ENCODE peak calls at places on chromosomes 4 and X, in seven cellular contexts. U is fibroblast of lung, R is kidney, J is astrocyte of the spinal cord, E is mesothelial cell of epicardium, C is breast epithelium, F is H9. Y is an unnamed sample.

GRCh38 chr4:120842046-120842445 is 80.5 kb downstream of the PRDM5 start:
- DNase-seq in C (no peak), U (peak; percentile 85), E (no peak), J (peak; percentile 69), R (no peak), F (no peak), Y (peak; percentile 72)

GRCh38 chrX:128051526-128051925 is 677 bp downstream of the ACTRT1 start:
- DNase-seq in E (no peak), U (no peak), F (no peak), J (no peak), C (no peak), R (no peak), Y (no peak)

GRCh38 chr4:17347445-17347844 is 164.4 kb downstream of the QDPR start:
- DNase-seq in J (peak; percentile 10), E (no peak), R (no peak), C (no peak), U (peak; percentile 30), F (peak; percentile 56), Y (peak; percentile 27)

GRCh38 chr4:102438873-102439614 is 62.1 kb upstream of the NFKB1 start:
- DNase-seq in C (no peak), F (no peak), R (no peak), U (peak; percentile 79), E (no peak), J (peak; percentile 82), Y (peak; percentile 94)

GRCh38 chr4:142721187-142721586 is 124.9 kb downstream of the INPP4B start:
- DNase-seq in E (no peak), J (no peak), R (no peak), C (no peak), F (no peak), U (peak; percentile 55), Y (peak; percentile 4)

GRCh38 chrX:6026980-6027379 is 201.7 kb downstream of the NLGN4X start:
- DNase-seq in J (no peak), E (no peak), U (peak; percentile 10), F (no peak), R (no peak), C (no peak), Y (no peak)

GRCh38 chrX:109793191-109793590 is 60.1 kb upstream of the ACSL4 start:
- DNase-seq in R (no peak), J (no peak), U (peak; percentile 6), F (no peak), E (no peak), C (no peak), Y (no peak)

GRCh38 chr4:8393593-8394038 is 46.9 kb downstream of the ACOX3 start:
- DNase-seq in J (peak; percentile 97), F (no peak), E (no peak), R (no peak), C (no peak), U (peak; percentile 99), Y (peak; percentile 99)

GRCh38 chr4:184755278-184755677 is 21.4 kb upstream of the CENPU start:
- DNase-seq in J (peak; percentile 64), C (no peak), F (no peak), E (no peak), R (no peak), U (peak; percentile 67), Y (peak; percentile 85)

GRCh38 chrX:137428251-137428661 is 137.7 kb upstream of the ZIC3 start:
- DNase-seq in F (peak; percentile 49), E (no peak), U (no peak), J (no peak), R (peak; percentile 41), C (no peak), Y (no peak)

GRCh38 chr4:109943745-109944144 is 31.1 kb downstream of the EGF start:
- DNase-seq in C (no peak), U (no peak), F (no peak), R (no peak), E (no peak), J (no peak), Y (no peak)

GRCh38 chr4:37802068-37802666 is 24.3 kb upstream of the PGM2 start:
- DNase-seq in U (peak; percentile 54), F (peak; percentile 80), J (peak; percentile 73), R (no peak), E (no peak), C (peak; percentile 55), Y (peak; percentile 75)

GRCh38 chr4:145216532-145216931 is 36.1 kb upstream of the OTUD4 start:
- DNase-seq in J (peak; percentile 41), U (peak; percentile 28), E (no peak), F (no peak), C (no peak), R (no peak), Y (peak; percentile 18)

GRCh38 chr4:139740121-139740520 is 74.5 kb downstream of the MGST2 start:
- DNase-seq in J (no peak), R (no peak), C (no peak), E (no peak), U (peak; percentile 60), F (no peak), Y (no peak)

GRCh38 chr4:158667651-158668198 is 4.0 kb downstream of the C4orf46 start:
- DNase-seq in J (no peak), F (no peak), U (no peak), E (no peak), C (no peak), R (no peak), Y (no peak)

GRCh38 chr4:1081689-1082040 is 31.7 kb downstream of the RNF212 start:
- DNase-seq in E (no peak), C (peak; percentile 14), R (no peak), J (peak; percentile 40), U (peak; percentile 38), F (peak; percentile 20), Y (no peak)

GRCh38 chr4:3485882-3486555 is 22.9 kb downstream of the DOK7 start:
- DNase-seq in U (no peak), F (no peak), J (no peak), R (no peak), E (no peak), C (no peak), Y (no peak)

GRCh38 chr4:136900706-136901105 is 631.6 kb downstream of the PCDH18 start:
- DNase-seq in F (no peak), U (peak; percentile 84), R (no peak), E (no peak), J (no peak), C (no peak), Y (no peak)

GRCh38 chr4:89056953-89057398 is at the start of gene FAM13A:
- DNase-seq in F (peak; percentile 89), C (peak; percentile 74), E (peak; percentile 41), J (peak; percentile 97), R (peak; percentile 89), U (peak; percentile 99), Y (peak; percentile 83)

GRCh38 chr4:25234390-25235367 is 846 bp downstream of the PI4K2B start:
- DNase-seq in J (peak; percentile 87), C (no peak), E (peak; percentile 47), F (peak; percentile 44), R (peak; percentile 86), U (peak; percentile 78), Y (peak; percentile 88)

DNA sequence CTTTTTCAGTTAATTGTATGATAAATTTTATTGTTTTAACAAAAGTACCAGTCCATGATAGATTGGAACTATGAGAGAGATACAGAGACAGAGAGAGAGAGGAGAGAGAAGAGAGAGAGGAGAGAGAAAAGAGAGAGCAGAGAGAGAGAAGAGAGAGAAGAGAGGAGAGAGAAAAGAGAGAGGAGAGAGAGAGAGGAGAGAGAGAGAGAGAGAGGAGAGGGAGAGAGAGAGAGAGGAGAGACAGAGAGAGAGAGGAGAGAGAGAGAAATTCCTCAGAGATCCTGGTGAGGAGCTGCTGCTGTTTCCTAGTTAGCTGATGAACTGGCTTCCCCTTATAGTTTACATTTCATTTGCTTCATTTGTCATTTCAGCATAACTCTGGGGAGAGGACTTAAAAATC is 10.6 kb downstream of the CTAG1A start:
- DNase-seq in U (peak; percentile 35), C (no peak), J (no peak), E (no peak), F (no peak), R (no peak), Y (no peak)
- TF ChIP-seq CTCF in U (no peak), C (no peak), J (no peak), E (no peak), F (no peak), R (no peak), Y (no peak)

GRCh38 chrX:41785685-41786084 is 61.7 kb downstream of the GPR82 start:
- DNase-seq in R (no peak), U (peak; percentile 43), C (no peak), F (no peak), E (no peak), J (peak; percentile 22), Y (no peak)

GRCh38 chrX:41781500-41781899 is 57.5 kb downstream of the GPR82 start:
- DNase-seq in C (no peak), E (no peak), U (peak; percentile 45), F (no peak), R (no peak), J (peak; percentile 46), Y (peak; percentile 8)

GRCh38 chrX:41779058-41779564 is 55.1 kb downstream of the GPR82 start:
- DNase-seq in C (no peak), U (peak; percentile 73), F (no peak), E (no peak), R (no peak), J (peak; percentile 64), Y (peak; percentile 65)

GRCh38 chrX:41779941-41780340 is 56.0 kb downstream of the GPR82 start:
- DNase-seq in F (no peak), C (no peak), J (no peak), R (no peak), U (no peak), E (no peak), Y (no peak)
- TF ChIP-seq CTCF in F (no peak), C (no peak), J (no peak), R (no peak), U (no peak), E (no peak), Y (no peak)

DNA sequence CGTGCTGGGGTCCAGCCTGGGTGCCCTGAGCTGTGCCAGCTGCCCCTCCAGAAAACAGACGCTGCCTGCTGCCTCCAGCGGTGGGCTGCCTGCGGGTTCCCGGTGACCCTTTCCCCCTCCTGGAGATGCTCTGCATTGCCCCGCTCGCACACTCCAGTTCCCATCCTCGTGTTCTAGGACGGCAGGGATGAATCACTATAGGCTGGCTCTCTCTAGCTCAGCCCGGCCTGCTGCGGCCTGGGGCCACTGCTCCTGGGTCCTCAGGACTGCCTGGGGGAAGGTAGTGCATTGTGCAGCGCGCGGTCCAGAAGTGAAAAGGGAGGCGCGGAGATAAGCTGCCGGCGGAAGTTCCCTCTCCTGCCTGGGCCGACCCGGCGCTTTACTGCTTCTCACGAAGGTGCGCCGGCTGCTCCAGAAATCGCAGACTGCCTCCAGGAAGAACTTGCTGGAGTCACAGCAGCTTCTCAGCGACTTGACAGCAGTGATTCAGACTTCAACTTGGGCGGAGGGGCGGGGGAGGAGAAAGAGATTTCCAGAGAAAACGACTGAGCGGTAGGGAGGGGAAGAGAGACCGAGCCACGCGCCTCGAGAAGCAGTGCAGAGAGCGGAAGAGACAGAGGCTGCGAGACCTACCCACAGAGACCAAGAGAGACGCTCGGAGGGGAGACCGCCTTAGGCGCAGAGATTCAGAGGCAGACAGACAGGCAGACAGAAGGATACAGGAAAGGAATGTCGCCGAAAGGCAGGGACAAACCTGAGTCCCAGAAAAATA is 6.7 kb upstream of the MSX1 start:
- DNase-seq in J (peak; percentile 67), F (peak; percentile 72), R (peak; percentile 73), U (peak; percentile 75), E (no peak), C (no peak), Y (peak; percentile 69)
- TF ChIP-seq CTCF in J (peak; percentile 35), F (peak; percentile 61), R (no peak), U (peak; percentile 22), E (peak; percentile 28), C (no peak), Y (peak; percentile 72)

DNA sequence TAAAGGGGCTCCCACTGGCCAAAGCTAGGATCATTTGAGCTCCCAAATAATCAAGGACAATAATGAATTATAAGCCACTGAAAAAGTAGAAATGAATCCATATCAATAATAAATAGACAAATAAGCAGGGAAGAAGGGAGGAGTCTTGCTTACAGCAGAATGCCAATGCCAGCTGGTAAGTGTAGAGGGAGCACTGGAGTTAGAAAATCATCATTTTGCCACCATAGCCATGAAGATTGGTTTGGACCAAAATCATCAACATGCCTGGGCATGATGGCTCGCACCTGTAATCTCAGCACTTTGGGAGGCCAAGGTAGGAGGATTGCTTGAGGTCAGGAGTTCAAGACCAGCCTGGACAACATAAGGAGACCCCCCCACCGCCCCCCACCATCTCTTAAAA is 20.4 kb upstream of the SH3KBP1 start:
- DNase-seq in R (no peak), U (no peak), J (no peak), E (no peak), C (no peak), F (no peak), Y (no peak)
- TF ChIP-seq CTCF in R (no peak), U (no peak), J (no peak), E (no peak), C (no peak), F (no peak), Y (no peak)

Y was measured in HFFc6.